ENCODE peak calls at places on chromosomes 13 and 19, in seven cellular contexts. S is SK-N-SH, B is HepG2, Z is GM12878, N is HCT116, C is K562, E is H1. G is an unnamed sample.
A peak's percentile ranks its signal among the peaks of the same experiment; 100 is the strongest.

GRCh38 chr19:9729162-9729561 is 39.4 kb downstream of the ZNF846 start:
- DNase-seq in S (no peak), B (no peak), Z (no peak), N (no peak), C (no peak), E (no peak), G (no peak)

GRCh38 chr19:16985403-16985802 is 41.2 kb downstream of the CPAMD8 start:
- DNase-seq in S (no peak), B (no peak), Z (no peak), N (no peak), C (no peak), E (no peak), G (no peak)

GRCh38 chr13:33761744-33762143 is 56.2 kb upstream of the RFC3 start:
- DNase-seq in S (peak; percentile 15), B (peak; percentile 23), Z (no peak), N (peak; percentile 33), C (no peak), E (no peak), G (no peak)

GRCh38 chr19:14603990-14604387 is 21.1 kb downstream of the CLEC17A start:
- DNase-seq in S (no peak), B (no peak), Z (peak; percentile 84), N (no peak), C (no peak), E (no peak), G (no peak)

GRCh38 chr13:21997726-21998125 is 326.9 kb downstream of the FGF9 start:
- DNase-seq in S (no peak), B (no peak), Z (no peak), N (no peak), C (no peak), E (no peak), G (no peak)

GRCh38 chr19:49331616-49332055 is 3.6 kb upstream of the CD37 start:
- DNase-seq in S (peak; percentile 63), B (peak; percentile 86), Z (peak; percentile 81), N (peak; percentile 37), C (peak; percentile 73), E (no peak), G (peak; percentile 73)

GRCh38 chr19:38706792-38707511 is 37.3 kb downstream of the CAPN12 start:
- DNase-seq in S (no peak), B (no peak), Z (no peak), N (no peak), C (no peak), E (no peak), G (peak; percentile 45)

GRCh38 chr13:41631296-41631965 is 174.1 kb downstream of the RGCC start:
- DNase-seq in S (no peak), B (no peak), Z (no peak), N (no peak), C (no peak), E (no peak), G (no peak)

GRCh38 chr19:38361633-38362075 is 12.7 kb upstream of the PSMD8 start:
- DNase-seq in S (peak; percentile 97), B (peak; percentile 66), Z (no peak), N (peak; percentile 73), C (peak; percentile 92), E (peak; percentile 78), G (peak; percentile 65)

GRCh38 chr13:74479124-74479523 is 344.9 kb upstream of the KLF12 start:
- DNase-seq in S (no peak), B (no peak), Z (no peak), N (no peak), C (no peak), E (no peak), G (no peak)

GRCh38 chr19:33303791-33304759 is 1.7 kb upstream of the CEBPA start:
- DNase-seq in S (no peak), B (no peak), Z (no peak), N (no peak), C (no peak), E (no peak), G (no peak)

GRCh38 chr19:33399081-33399744 is 25.7 kb downstream of the CEBPG start:
- DNase-seq in S (no peak), B (no peak), Z (no peak), N (no peak), C (no peak), E (no peak), G (no peak)

GRCh38 chr13:93173656-93174055 is 53.0 kb upstream of the GPC6 start:
- DNase-seq in S (no peak), B (no peak), Z (no peak), N (no peak), C (no peak), E (no peak), G (no peak)

GRCh38 chr13:36211567-36211966 is 2.8 kb downstream of the SOHLH2 start:
- DNase-seq in S (no peak), B (no peak), Z (no peak), N (no peak), C (no peak), E (no peak), G (no peak)

GRCh38 chr13:49292742-49293498 is 45.2 kb downstream of the CDADC1 start:
- DNase-seq in S (peak; percentile 49), B (no peak), Z (no peak), N (no peak), C (peak; percentile 26), E (no peak), G (no peak)

GRCh38 chr13:79648191-79648590 is 167.2 kb downstream of the NDFIP2 start:
- DNase-seq in S (no peak), B (no peak), Z (no peak), N (no peak), C (no peak), E (no peak), G (no peak)

GRCh38 chr19:4583961-4584669 is 24.6 kb upstream of the SEMA6B start:
- DNase-seq in S (peak; percentile 87), B (peak; percentile 97), Z (no peak), N (no peak), C (peak; percentile 74), E (no peak), G (peak; percentile 61)
- TF ChIP-seq JUND in S (no peak), B (no peak), Z (no peak), N (no peak), C (peak; percentile 12), E (no peak), G (no peak)

DNA sequence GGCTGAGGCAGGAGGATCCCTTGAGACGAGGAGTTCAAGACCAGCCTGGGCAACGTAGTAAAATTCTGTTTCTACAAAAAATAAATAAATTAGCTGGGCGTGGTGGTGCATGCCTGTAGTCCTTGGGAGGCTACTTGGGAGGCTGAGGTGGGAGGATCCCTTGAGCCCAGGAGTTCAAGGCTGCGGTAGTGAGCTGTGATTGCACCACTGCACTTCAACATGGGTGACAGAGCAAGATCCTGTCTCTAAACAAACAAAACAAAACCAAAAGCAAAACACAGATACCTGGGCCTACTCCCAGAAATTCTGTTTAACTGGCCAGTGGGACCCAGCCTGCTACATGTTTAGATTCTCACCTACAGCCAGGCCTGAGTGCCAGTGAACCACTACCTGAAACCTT is 74.6 kb upstream of the MEDAG start:
- DNase-seq in S (no peak), B (peak; percentile 77), Z (no peak), N (no peak), C (no peak), E (no peak), G (no peak)
- TF ChIP-seq JUND in S (no peak), B (no peak), Z (no peak), N (no peak), C (no peak), E (no peak), G (no peak)

GRCh38 chr13:26037302-26037701 is 14.5 kb downstream of the SHISA2 start:
- DNase-seq in S (no peak), B (no peak), Z (no peak), N (peak; percentile 23), C (peak; percentile 39), E (peak; percentile 69), G (peak; percentile 43)
- TF ChIP-seq JUND in S (no peak), B (no peak), Z (no peak), N (no peak), C (no peak), E (no peak), G (no peak)

GRCh38 chr13:26839682-26840081 is 79.1 kb upstream of the GPR12 start:
- DNase-seq in S (no peak), B (no peak), Z (no peak), N (no peak), C (no peak), E (no peak), G (no peak)
- TF ChIP-seq JUND in S (no peak), B (no peak), Z (no peak), N (no peak), C (no peak), E (no peak), G (no peak)

DNA sequence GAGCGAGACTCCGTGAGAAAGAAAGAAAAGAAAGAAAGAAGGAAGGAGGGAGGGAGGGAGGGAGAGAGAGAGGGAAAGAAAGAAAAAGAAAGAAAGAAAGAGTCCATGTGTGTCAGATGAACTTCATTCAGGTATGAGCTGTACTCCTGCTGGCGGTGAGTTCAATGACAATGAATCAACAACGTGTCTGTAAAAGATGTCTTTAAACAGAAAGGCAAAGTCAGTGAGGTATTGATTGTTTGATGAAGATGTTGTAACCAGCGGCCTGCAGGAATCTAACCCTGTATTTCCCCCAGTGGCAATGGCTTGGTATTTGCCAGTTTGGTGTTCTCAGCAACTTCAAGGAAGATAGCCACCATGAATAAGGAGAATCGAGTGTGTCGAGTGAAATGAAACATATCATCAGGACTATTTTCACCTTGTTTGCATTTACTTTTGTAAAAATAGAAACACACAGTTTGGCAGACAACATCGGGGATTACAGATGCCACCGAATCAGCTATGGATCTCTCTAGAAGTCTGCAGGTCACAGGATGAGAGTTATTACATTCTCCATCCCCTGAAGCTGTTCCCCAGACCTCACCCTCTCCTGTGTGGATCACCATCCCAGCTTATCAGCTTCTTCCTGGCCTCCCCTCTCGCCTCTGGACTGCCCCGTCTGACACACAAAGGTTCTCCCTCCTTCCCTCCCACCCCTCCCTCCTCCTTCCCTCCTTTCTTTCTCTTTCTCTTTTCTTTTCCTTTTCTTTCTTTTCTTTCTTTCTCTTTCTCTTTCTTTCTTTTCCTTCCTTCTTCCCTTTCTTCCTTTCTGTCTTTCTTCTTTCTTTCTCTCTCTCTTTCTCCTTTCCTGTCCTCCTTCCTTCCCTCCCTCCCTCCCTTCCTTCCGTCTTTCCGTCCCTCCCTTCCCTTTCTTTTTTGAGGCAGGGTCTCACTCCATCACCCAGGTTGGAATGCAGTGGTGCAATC is 8.2 kb upstream of the SBK3 start:
- DNase-seq in S (no peak), B (peak; percentile 80), Z (no peak), N (no peak), C (no peak), E (no peak), G (no peak)
- TF ChIP-seq JUND in S (no peak), B (no peak), Z (no peak), N (no peak), C (no peak), E (no peak), G (no peak)

GRCh38 chr19:2059422-2060201 is 8.6 kb upstream of the MKNK2 start:
- DNase-seq in S (peak; percentile 59), B (peak; percentile 89), Z (no peak), N (peak; percentile 83), C (no peak), E (no peak), G (no peak)
- TF ChIP-seq JUND in S (no peak), B (peak; percentile 45), Z (no peak), N (no peak), C (peak; percentile 98), E (no peak), G (no peak)

GRCh38 chr13:111209613-111210012 is 94.5 kb downstream of the ARHGEF7 start:
- DNase-seq in S (no peak), B (no peak), Z (no peak), N (no peak), C (no peak), E (no peak), G (no peak)
- TF ChIP-seq JUND in S (no peak), B (no peak), Z (no peak), N (no peak), C (no peak), E (no peak), G (no peak)

GRCh38 chr19:1449467-1450442 is at the start of gene APC2:
- DNase-seq in S (peak; percentile 97), B (no peak), Z (no peak), N (no peak), C (peak; percentile 95), E (no peak), G (peak; percentile 74)
- TF ChIP-seq JUND in S (no peak), B (no peak), Z (no peak), N (no peak), C (no peak), E (peak; percentile 9), G (no peak)